ENCODE peak calls at places on chromosomes 5 and 9, in five cellular contexts. J is right atrium auricular region, K is adrenal gland, E is sigmoid colon, L is breast epithelium. Y is an unnamed sample.

GRCh38 chr9:70013598-70014196 is 30.0 kb upstream of the MAMDC2 start:
- DNase-seq in J (no peak), K (no peak), E (peak; percentile 82), L (no peak), Y (no peak)

GRCh38 chr9:93326654-93327053 is 124.8 kb upstream of the FAM120A start:
- DNase-seq in J (no peak), K (no peak), E (no peak), L (no peak), Y (peak; percentile 46)

GRCh38 chr5:157827429-157827828 is 31.5 kb downstream of the CLINT1 start:
- DNase-seq in J (no peak), K (no peak), E (no peak), L (no peak), Y (no peak)

GRCh38 chr5:158874814-158875213 is 224.9 kb downstream of the EBF1 start:
- DNase-seq in J (no peak), K (no peak), E (no peak), L (no peak), Y (no peak)

GRCh38 chr5:172178301-172179031 is 9.6 kb downstream of the STK10 start:
- DNase-seq in J (no peak), K (no peak), E (no peak), L (no peak), Y (no peak)

GRCh38 chr5:158020555-158021418 is 161.8 kb upstream of the CLINT1 start:
- DNase-seq in J (no peak), K (no peak), E (no peak), L (no peak), Y (no peak)

GRCh38 chr9:71223953-71224538 is 102.6 kb upstream of the TRPM3 start:
- DNase-seq in J (no peak), K (no peak), E (no peak), L (no peak), Y (no peak)

GRCh38 chr9:95494022-95494415 is 22.8 kb downstream of the PTCH1 start:
- DNase-seq in J (no peak), K (peak; percentile 56), E (no peak), L (no peak), Y (no peak)

GRCh38 chr5:39740404-39740803 is 315.6 kb upstream of the DAB2 start:
- DNase-seq in J (no peak), K (no peak), E (no peak), L (no peak), Y (no peak)

GRCh38 chr5:90226433-90227099 is 183.0 kb downstream of the CETN3 start:
- DNase-seq in J (no peak), K (no peak), E (no peak), L (no peak), Y (no peak)

GRCh38 chr5:76547242-76547890 is 75.8 kb downstream of the F2RL2 start:
- DNase-seq in J (no peak), K (no peak), E (no peak), L (no peak), Y (no peak)

GRCh38 chr5:139461698-139462097 is 845 bp downstream of the ECSCR start:
- DNase-seq in J (no peak), K (no peak), E (no peak), L (no peak), Y (no peak)

GRCh38 chr5:63032343-63032742 is 453.7 kb downstream of the LRRC70 start:
- DNase-seq in J (no peak), K (no peak), E (no peak), L (no peak), Y (no peak)

GRCh38 chr5:68330564-68330963 is 115.0 kb downstream of the PIK3R1 start:
- DNase-seq in J (no peak), K (no peak), E (no peak), L (no peak), Y (no peak)

GRCh38 chr5:155729684-155730059 is 597.3 kb upstream of the SGCD start:
- DNase-seq in J (no peak), K (peak; percentile 61), E (no peak), L (peak; percentile 53), Y (no peak)

GRCh38 chr5:38551020-38552017 is 5.1 kb downstream of the LIFR start:
- DNase-seq in J (no peak), K (no peak), E (no peak), L (no peak), Y (no peak)

GRCh38 chr9:137688261-137688660 is 69.5 kb downstream of the EHMT1 start:
- DNase-seq in J (no peak), K (no peak), E (no peak), L (no peak), Y (no peak)

GRCh38 chr9:134787601-134788531 is 92.7 kb upstream of the FCN2 start:
- DNase-seq in J (no peak), K (no peak), E (no peak), L (no peak), Y (no peak)

GRCh38 chr5:172364773-172365172 is 81.2 kb upstream of the UBTD2 start:
- DNase-seq in J (no peak), K (no peak), E (no peak), L (no peak), Y (no peak)

GRCh38 chr5:134175874-134176522 is 752 bp downstream of the SKP1 start:
- DNase-seq in J (no peak), K (peak; percentile 68), E (peak; percentile 68), L (peak; percentile 56), Y (no peak)

GRCh38 chr5:176818391-176819098 is 8.2 kb downstream of the UNC5A start:
- DNase-seq in J (no peak), K (no peak), E (no peak), L (no peak), Y (no peak)

GRCh38 chr9:90642570-90643539 is at the start of gene DIRAS2:
- DNase-seq in J (no peak), K (peak; percentile 89), E (no peak), L (peak; percentile 72), Y (peak; percentile 86)

GRCh38 chr5:103774736-103775135 is 212.1 kb upstream of the NUDT12 start:
- DNase-seq in J (no peak), K (no peak), E (no peak), L (no peak), Y (no peak)

GRCh38 chr5:172003750-172004149 is 2.7 kb downstream of the FBXW11 start:
- DNase-seq in J (no peak), K (no peak), E (no peak), L (no peak), Y (no peak)

GRCh38 chr5:7886849-7887460 is 18.0 kb downstream of the MTRR start:
- DNase-seq in J (no peak), K (no peak), E (no peak), L (no peak), Y (no peak)

GRCh38 chr9:123468541-123468940 is 112.5 kb downstream of the CRB2 start:
- DNase-seq in J (no peak), K (no peak), E (no peak), L (no peak), Y (no peak)

GRCh38 chr9:137484551-137485315 is 25.6 kb upstream of the NSMF start:
- DNase-seq in J (no peak), K (no peak), E (no peak), L (no peak), Y (no peak)

GRCh38 chr5:4480528-4481404 is 659.4 kb upstream of the ADAMTS16 start:
- DNase-seq in J (no peak), K (no peak), E (no peak), L (no peak), Y (no peak)

GRCh38 chr5:108059334-108059733 is 322.6 kb downstream of the FBXL17 start:
- DNase-seq in J (no peak), K (no peak), E (no peak), L (no peak), Y (no peak)

GRCh38 chr5:108061941-108062340 is 320.0 kb downstream of the FBXL17 start:
- DNase-seq in J (no peak), K (no peak), E (no peak), L (no peak), Y (no peak)

GRCh38 chr5:108054349-108054748 is 327.5 kb downstream of the FBXL17 start:
- DNase-seq in J (no peak), K (no peak), E (no peak), L (no peak), Y (no peak)

DNA sequence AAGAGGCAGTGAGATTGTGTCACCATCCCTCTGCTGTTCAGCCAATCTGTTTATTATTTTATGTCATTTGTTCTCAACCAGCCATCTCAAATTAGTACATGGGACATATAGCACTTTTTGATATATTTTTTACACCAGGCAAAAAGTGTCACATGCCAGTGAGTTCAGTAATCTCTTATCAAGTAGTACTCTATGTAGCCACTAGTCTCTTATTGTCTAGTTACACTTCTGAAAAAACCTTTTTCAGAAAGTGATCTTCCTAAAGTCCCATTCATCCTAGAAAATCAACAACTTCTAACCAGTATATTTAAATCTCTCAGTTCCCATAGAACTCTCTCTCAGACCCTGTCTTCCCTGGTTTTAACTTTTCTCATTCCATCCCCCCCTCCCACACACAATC is 321.6 kb downstream of the FBXL17 start:
- DNase-seq in J (no peak), K (no peak), E (no peak), L (no peak), Y (no peak)
- TF ChIP-seq CTCF in J (no peak), K (no peak), E (no peak), L (no peak), Y (no peak)

GRCh38 chr9:100472725-100473261 is at the start of gene TMEFF1:
- DNase-seq in J (no peak), K (no peak), E (no peak), L (no peak), Y (peak; percentile 86)
- TF ChIP-seq CTCF in J (no peak), K (no peak), E (no peak), L (no peak), Y (peak; percentile 49)

GRCh38 chr9:26170224-26170623 is 492.0 kb upstream of the TUSC1 start:
- DNase-seq in J (no peak), K (no peak), E (no peak), L (no peak), Y (no peak)
- TF ChIP-seq CTCF in J (no peak), K (no peak), E (no peak), L (no peak), Y (no peak)

GRCh38 chr9:77435688-77436087 is 212.4 kb downstream of the GNA14 start:
- DNase-seq in J (no peak), K (no peak), E (no peak), L (no peak), Y (no peak)

GRCh38 chr9:77435272-77435671 is 212.8 kb downstream of the GNA14 start:
- DNase-seq in J (no peak), K (no peak), E (no peak), L (no peak), Y (no peak)

GRCh38 chr9:77433675-77434445 is 214.3 kb downstream of the GNA14 start:
- DNase-seq in J (no peak), K (peak; percentile 85), E (peak; percentile 84), L (no peak), Y (peak; percentile 83)

GRCh38 chr9:77429928-77430327 is 218.2 kb downstream of the GNA14 start:
- DNase-seq in J (no peak), K (no peak), E (no peak), L (no peak), Y (no peak)

GRCh38 chr9:77432053-77432452 is 216.1 kb downstream of the GNA14 start:
- DNase-seq in J (no peak), K (no peak), E (no peak), L (no peak), Y (peak; percentile 72)
- TF ChIP-seq CTCF in J (no peak), K (no peak), E (no peak), L (no peak), Y (no peak)

GRCh38 chr9:88711719-88712118 is 176.7 kb downstream of the NXNL2 start:
- DNase-seq in J (no peak), K (no peak), E (no peak), L (no peak), Y (no peak)

GRCh38 chr9:88710449-88710848 is 175.5 kb downstream of the NXNL2 start:
- DNase-seq in J (no peak), K (no peak), E (no peak), L (no peak), Y (no peak)

GRCh38 chr9:88702985-88703384 is 168.0 kb downstream of the NXNL2 start:
- DNase-seq in J (no peak), K (no peak), E (no peak), L (no peak), Y (no peak)

GRCh38 chr9:88706193-88707112 is 171.5 kb downstream of the NXNL2 start:
- DNase-seq in J (no peak), K (no peak), E (no peak), L (no peak), Y (no peak)
- TF ChIP-seq CTCF in J (no peak), K (no peak), E (no peak), L (no peak), Y (no peak)